ENCODE peak calls at places on chromosomes 16 and 17, in six cellular contexts. One of them, this sample, is unnamed. For H3K4me1, the result is how much of the 10 kb centered on the place peaks cover.

GRCh38 chr17:7650509-7651096 is at the start of gene ATP1B2:
- DNase-seq in naive thymus-derived CD4-positive, alpha-beta T cell: peak
- DNase-seq in Peyer's patch: peak
- DNase-seq in CD8-positive, alpha-beta memory T cell: peak
- DNase-seq in lung: peak
- DNase-seq in A549: peak
- DNase-seq in this sample: peak

GRCh38 chr17:33745047-33745783 is 452.1 kb upstream of the ASIC2 start:
- DNase-seq in naive thymus-derived CD4-positive, alpha-beta T cell: no peak
- DNase-seq in Peyer's patch: no peak
- DNase-seq in CD8-positive, alpha-beta memory T cell: no peak
- DNase-seq in lung: no peak
- DNase-seq in A549: no peak
- DNase-seq in this sample: no peak

GRCh38 chr16:2009302-2009711 is 314 bp downstream of the ZNF598 start:
- DNase-seq in naive thymus-derived CD4-positive, alpha-beta T cell: no peak
- DNase-seq in Peyer's patch: no peak
- DNase-seq in CD8-positive, alpha-beta memory T cell: no peak
- DNase-seq in lung: no peak
- DNase-seq in A549: no peak
- DNase-seq in this sample: no peak

GRCh38 chr16:49352923-49353322 is 20.7 kb upstream of the C16orf78 start:
- DNase-seq in naive thymus-derived CD4-positive, alpha-beta T cell: no peak
- DNase-seq in Peyer's patch: no peak
- DNase-seq in CD8-positive, alpha-beta memory T cell: no peak
- DNase-seq in lung: no peak
- DNase-seq in A549: peak
- DNase-seq in this sample: no peak

GRCh38 chr17:41914358-41914766 is 4.4 kb downstream of the ACLY start:
- DNase-seq in naive thymus-derived CD4-positive, alpha-beta T cell: no peak
- DNase-seq in Peyer's patch: peak
- DNase-seq in CD8-positive, alpha-beta memory T cell: no peak
- DNase-seq in lung: no peak
- DNase-seq in A549: peak
- DNase-seq in this sample: no peak

GRCh38 chr17:82668631-82669099 is 20.4 kb upstream of the WDR45B start:
- DNase-seq in naive thymus-derived CD4-positive, alpha-beta T cell: peak
- DNase-seq in Peyer's patch: peak
- DNase-seq in CD8-positive, alpha-beta memory T cell: peak
- DNase-seq in lung: peak
- DNase-seq in A549: peak
- DNase-seq in this sample: no peak

GRCh38 chr16:50408001-50408400 is 39.2 kb upstream of the BRD7 start:
- DNase-seq in naive thymus-derived CD4-positive, alpha-beta T cell: no peak
- DNase-seq in Peyer's patch: no peak
- DNase-seq in CD8-positive, alpha-beta memory T cell: no peak
- DNase-seq in lung: no peak
- DNase-seq in A549: no peak
- DNase-seq in this sample: no peak

GRCh38 chr16:66653581-66654350 is 42.8 kb downstream of the CMTM4 start:
- DNase-seq in naive thymus-derived CD4-positive, alpha-beta T cell: no peak
- DNase-seq in Peyer's patch: no peak
- DNase-seq in CD8-positive, alpha-beta memory T cell: no peak
- DNase-seq in lung: no peak
- DNase-seq in A549: no peak
- DNase-seq in this sample: no peak

GRCh38 chr17:11296994-11297393 is 56.0 kb downstream of the SHISA6 start:
- DNase-seq in naive thymus-derived CD4-positive, alpha-beta T cell: no peak
- DNase-seq in Peyer's patch: no peak
- DNase-seq in CD8-positive, alpha-beta memory T cell: no peak
- DNase-seq in lung: no peak
- DNase-seq in A549: peak
- DNase-seq in this sample: no peak

GRCh38 chr16:69497876-69498596 is 67.7 kb upstream of the NFAT5 start:
- DNase-seq in naive thymus-derived CD4-positive, alpha-beta T cell: no peak
- DNase-seq in Peyer's patch: no peak
- DNase-seq in CD8-positive, alpha-beta memory T cell: no peak
- DNase-seq in lung: no peak
- DNase-seq in A549: no peak
- DNase-seq in this sample: no peak

GRCh38 chr16:72927199-72928088 is 120.5 kb downstream of the ZFHX3 start:
- DNase-seq in naive thymus-derived CD4-positive, alpha-beta T cell: no peak
- DNase-seq in Peyer's patch: no peak
- DNase-seq in CD8-positive, alpha-beta memory T cell: no peak
- DNase-seq in lung: peak
- DNase-seq in A549: peak
- DNase-seq in this sample: no peak

GRCh38 chr16:78605548-78606097 is 506.2 kb downstream of the WWOX start:
- DNase-seq in naive thymus-derived CD4-positive, alpha-beta T cell: no peak
- DNase-seq in Peyer's patch: no peak
- DNase-seq in CD8-positive, alpha-beta memory T cell: no peak
- DNase-seq in lung: no peak
- DNase-seq in A549: no peak
- DNase-seq in this sample: no peak

GRCh38 chr17:73420897-73421296 is 109.1 kb upstream of the CDC42EP4 start:
- DNase-seq in naive thymus-derived CD4-positive, alpha-beta T cell: no peak
- DNase-seq in Peyer's patch: no peak
- DNase-seq in CD8-positive, alpha-beta memory T cell: no peak
- DNase-seq in lung: no peak
- DNase-seq in A549: peak
- DNase-seq in this sample: no peak

GRCh38 chr16:48155926-48156789 is at the start of gene ABCC12:
- DNase-seq in naive thymus-derived CD4-positive, alpha-beta T cell: no peak
- DNase-seq in Peyer's patch: no peak
- DNase-seq in CD8-positive, alpha-beta memory T cell: no peak
- DNase-seq in lung: no peak
- DNase-seq in A549: no peak
- DNase-seq in this sample: no peak

GRCh38 chr17:60149691-60150582 is at the start of gene CA4:
- DNase-seq in naive thymus-derived CD4-positive, alpha-beta T cell: no peak
- DNase-seq in Peyer's patch: no peak
- DNase-seq in CD8-positive, alpha-beta memory T cell: no peak
- DNase-seq in lung: no peak
- DNase-seq in A549: no peak
- DNase-seq in this sample: no peak

GRCh38 chr17:60147553-60148241 is 2.1 kb upstream of the CA4 start:
- DNase-seq in naive thymus-derived CD4-positive, alpha-beta T cell: no peak
- DNase-seq in Peyer's patch: peak
- DNase-seq in CD8-positive, alpha-beta memory T cell: no peak
- DNase-seq in lung: no peak
- DNase-seq in A549: no peak
- DNase-seq in this sample: no peak

GRCh38 chr17:60146206-60146605 is 3.6 kb upstream of the CA4 start:
- DNase-seq in naive thymus-derived CD4-positive, alpha-beta T cell: no peak
- DNase-seq in Peyer's patch: no peak
- DNase-seq in CD8-positive, alpha-beta memory T cell: no peak
- DNase-seq in lung: no peak
- DNase-seq in A549: no peak
- DNase-seq in this sample: no peak

GRCh38 chr17:60151355-60151754 is 1.6 kb downstream of the CA4 start:
- DNase-seq in naive thymus-derived CD4-positive, alpha-beta T cell: no peak
- DNase-seq in Peyer's patch: no peak
- DNase-seq in CD8-positive, alpha-beta memory T cell: no peak
- DNase-seq in lung: no peak
- DNase-seq in A549: no peak
- DNase-seq in this sample: peak

DNA sequence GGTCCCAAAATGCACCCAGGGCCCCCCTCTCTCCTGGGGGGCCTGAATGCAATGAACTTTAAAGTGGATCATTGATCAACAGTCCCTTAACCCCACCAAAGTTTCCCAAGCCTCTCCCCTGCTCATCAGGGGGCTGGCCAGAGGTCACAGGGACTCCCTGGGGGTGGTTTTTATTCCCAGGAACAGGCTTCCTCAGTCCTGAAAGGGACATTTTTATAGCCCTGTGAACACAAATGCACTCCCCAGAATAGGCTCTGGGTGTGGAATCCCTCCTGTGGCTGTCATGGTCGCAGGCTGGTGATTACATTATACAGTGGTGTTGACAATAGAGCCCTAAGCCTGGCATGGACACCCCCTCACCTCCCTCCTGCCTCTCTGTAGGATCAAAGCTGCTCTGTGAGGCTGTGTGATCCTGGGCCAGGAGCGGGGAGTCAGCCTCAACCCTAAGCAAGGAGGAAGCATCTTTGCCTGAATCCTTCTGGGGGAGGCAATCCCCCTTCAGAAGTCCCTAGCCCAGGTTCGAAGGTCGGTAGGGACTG is 1.4 kb upstream of the CA4 start:
- DNase-seq in naive thymus-derived CD4-positive, alpha-beta T cell: no peak
- DNase-seq in Peyer's patch: peak
- DNase-seq in CD8-positive, alpha-beta memory T cell: no peak
- DNase-seq in lung: no peak
- DNase-seq in A549: no peak
- DNase-seq in this sample: no peak
- H3K27ac ChIP-seq in naive thymus-derived CD4-positive, alpha-beta T cell: no peak
- H3K27ac ChIP-seq in Peyer's patch: no peak
- H3K27ac ChIP-seq in CD8-positive, alpha-beta memory T cell: no peak
- H3K27ac ChIP-seq in lung: peak
- H3K27ac ChIP-seq in A549: no peak
- H3K27ac ChIP-seq in this sample: no peak

DNA sequence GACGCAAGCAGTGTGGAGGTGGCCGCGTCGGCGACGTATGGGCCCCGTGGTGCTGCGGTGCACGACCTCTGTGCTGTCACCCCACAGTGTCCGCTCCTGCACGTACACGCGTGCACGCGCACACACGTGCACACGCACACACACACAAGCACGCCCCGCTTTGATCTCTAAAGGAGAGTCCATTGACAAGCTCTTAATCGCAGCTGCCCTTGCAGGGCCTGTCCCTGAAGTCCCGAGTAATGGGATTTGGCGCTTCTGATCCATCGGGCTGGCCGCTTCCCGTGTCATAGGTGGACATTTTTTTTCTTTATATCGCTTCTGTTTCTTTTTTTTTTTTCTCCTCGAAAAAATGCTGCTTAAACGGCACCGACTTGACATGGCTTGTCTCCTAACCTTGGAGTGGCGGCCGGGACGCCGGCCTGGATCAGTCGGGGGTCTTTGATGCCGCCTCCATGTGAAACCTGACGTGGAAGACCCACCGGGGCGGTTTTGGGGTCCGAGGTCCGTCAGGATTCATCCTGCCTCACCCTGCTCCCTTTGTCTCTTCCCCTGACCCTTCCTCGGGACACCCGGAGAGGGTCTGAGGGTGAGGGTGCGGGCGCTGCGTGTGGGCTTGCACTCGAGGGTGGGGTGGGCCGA is 8.3 kb upstream of the AXIN1 start:
- DNase-seq in naive thymus-derived CD4-positive, alpha-beta T cell: no peak
- DNase-seq in Peyer's patch: no peak
- DNase-seq in CD8-positive, alpha-beta memory T cell: no peak
- DNase-seq in lung: no peak
- DNase-seq in A549: no peak
- DNase-seq in this sample: no peak
- H3K4me1 ChIP-seq in naive thymus-derived CD4-positive, alpha-beta T cell: under half
- H3K4me1 ChIP-seq in Peyer's patch: under half
- H3K4me1 ChIP-seq in CD8-positive, alpha-beta memory T cell: under half
- H3K4me1 ChIP-seq in lung: under half
- H3K4me1 ChIP-seq in A549: under half
- H3K4me1 ChIP-seq in this sample: under half

GRCh38 chr16:7772722-7773121 is 440.1 kb downstream of the RBFOX1 start:
- DNase-seq in naive thymus-derived CD4-positive, alpha-beta T cell: no peak
- DNase-seq in Peyer's patch: no peak
- DNase-seq in CD8-positive, alpha-beta memory T cell: no peak
- DNase-seq in lung: no peak
- DNase-seq in A549: no peak
- DNase-seq in this sample: no peak

GRCh38 chr16:7775072-7775488 is 442.4 kb downstream of the RBFOX1 start:
- DNase-seq in naive thymus-derived CD4-positive, alpha-beta T cell: no peak
- DNase-seq in Peyer's patch: no peak
- DNase-seq in CD8-positive, alpha-beta memory T cell: no peak
- DNase-seq in lung: no peak
- DNase-seq in A549: no peak
- DNase-seq in this sample: no peak
- H3K27ac ChIP-seq in naive thymus-derived CD4-positive, alpha-beta T cell: no peak
- H3K27ac ChIP-seq in Peyer's patch: no peak
- H3K27ac ChIP-seq in CD8-positive, alpha-beta memory T cell: no peak
- H3K27ac ChIP-seq in lung: no peak
- H3K27ac ChIP-seq in A549: no peak
- H3K27ac ChIP-seq in this sample: no peak

GRCh38 chr16:70703835-70704381 is 18.1 kb upstream of the MTSS2 start:
- DNase-seq in naive thymus-derived CD4-positive, alpha-beta T cell: no peak
- DNase-seq in Peyer's patch: no peak
- DNase-seq in CD8-positive, alpha-beta memory T cell: no peak
- DNase-seq in lung: no peak
- DNase-seq in A549: no peak
- DNase-seq in this sample: no peak

GRCh38 chr16:70706948-70707465 is 21.2 kb upstream of the MTSS2 start:
- DNase-seq in naive thymus-derived CD4-positive, alpha-beta T cell: no peak
- DNase-seq in Peyer's patch: no peak
- DNase-seq in CD8-positive, alpha-beta memory T cell: no peak
- DNase-seq in lung: no peak
- DNase-seq in A549: peak
- DNase-seq in this sample: no peak

GRCh38 chr16:70704586-70704985 is 18.7 kb upstream of the MTSS2 start:
- DNase-seq in naive thymus-derived CD4-positive, alpha-beta T cell: no peak
- DNase-seq in Peyer's patch: no peak
- DNase-seq in CD8-positive, alpha-beta memory T cell: no peak
- DNase-seq in lung: no peak
- DNase-seq in A549: no peak
- DNase-seq in this sample: no peak

GRCh38 chr16:70703041-70703834 is 17.4 kb upstream of the MTSS2 start:
- DNase-seq in naive thymus-derived CD4-positive, alpha-beta T cell: no peak
- DNase-seq in Peyer's patch: no peak
- DNase-seq in CD8-positive, alpha-beta memory T cell: no peak
- DNase-seq in lung: no peak
- DNase-seq in A549: no peak
- DNase-seq in this sample: no peak

DNA sequence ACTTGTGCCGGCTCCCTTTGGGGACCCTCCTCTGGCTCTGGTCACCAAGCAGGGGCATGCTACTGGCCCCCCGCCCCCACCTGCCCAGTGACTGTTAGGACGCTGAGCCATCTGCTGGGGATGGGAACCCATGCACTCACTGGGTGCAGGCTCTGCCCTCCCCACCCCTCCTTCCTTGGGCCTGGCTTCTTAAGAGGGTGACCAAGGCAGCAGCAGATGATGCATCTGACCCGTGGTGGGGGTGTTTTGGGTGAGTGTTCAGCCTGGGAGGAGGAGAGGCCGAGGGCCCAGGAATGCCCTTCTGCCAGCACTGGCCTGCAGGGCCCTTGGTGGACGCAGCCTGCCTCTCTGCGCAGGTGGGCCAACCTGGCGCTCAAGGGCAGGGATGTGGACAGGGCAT is 19.2 kb upstream of the MTSS2 start:
- DNase-seq in naive thymus-derived CD4-positive, alpha-beta T cell: no peak
- DNase-seq in Peyer's patch: no peak
- DNase-seq in CD8-positive, alpha-beta memory T cell: no peak
- DNase-seq in lung: no peak
- DNase-seq in A549: no peak
- DNase-seq in this sample: no peak
- H3K4me1 ChIP-seq in naive thymus-derived CD4-positive, alpha-beta T cell: under half
- H3K4me1 ChIP-seq in Peyer's patch: under half
- H3K4me1 ChIP-seq in CD8-positive, alpha-beta memory T cell: under half
- H3K4me1 ChIP-seq in lung: under half
- H3K4me1 ChIP-seq in A549: half or more
- H3K4me1 ChIP-seq in this sample: under half